ENCODE peak calls at places on chromosomes 16 and 17, in six cellular contexts. One of them, this sample, is unnamed.

GRCh38 chr17:75087558-75088453 is at the start of gene SLC16A5:
- DNase-seq in activated CD4-positive, CD25-positive, alpha-beta regulatory T cell: peak; percentile 45
- DNase-seq in germinal center: peak; percentile 33
- DNase-seq in HTR-8/SVneo: peak; percentile 97
- DNase-seq in fibroblast of pulmonary artery: peak; percentile 84
- DNase-seq in NCI-H1105 treated with DMSO at 0.1 percent for 48 hours: no peak
- DNase-seq in this sample: peak; percentile 43

GRCh38 chr17:16922386-16923096 is 49.4 kb downstream of the TNFRSF13B start:
- DNase-seq in activated CD4-positive, CD25-positive, alpha-beta regulatory T cell: no peak
- DNase-seq in germinal center: no peak
- DNase-seq in HTR-8/SVneo: no peak
- DNase-seq in fibroblast of pulmonary artery: no peak
- DNase-seq in NCI-H1105 treated with DMSO at 0.1 percent for 48 hours: no peak
- DNase-seq in this sample: no peak

GRCh38 chr17:229945-230235 is 48.4 kb upstream of the DOC2B start:
- DNase-seq in activated CD4-positive, CD25-positive, alpha-beta regulatory T cell: no peak
- DNase-seq in germinal center: no peak
- DNase-seq in HTR-8/SVneo: no peak
- DNase-seq in fibroblast of pulmonary artery: no peak
- DNase-seq in NCI-H1105 treated with DMSO at 0.1 percent for 48 hours: no peak
- DNase-seq in this sample: no peak

GRCh38 chr17:41451154-41451728 is 10.5 kb upstream of the KRT38 start:
- DNase-seq in activated CD4-positive, CD25-positive, alpha-beta regulatory T cell: no peak
- DNase-seq in germinal center: no peak
- DNase-seq in HTR-8/SVneo: no peak
- DNase-seq in fibroblast of pulmonary artery: peak; percentile 21
- DNase-seq in NCI-H1105 treated with DMSO at 0.1 percent for 48 hours: no peak
- DNase-seq in this sample: no peak

GRCh38 chr17:7589891-7590611 is at the start of gene SOX15:
- DNase-seq in activated CD4-positive, CD25-positive, alpha-beta regulatory T cell: no peak
- DNase-seq in germinal center: no peak
- DNase-seq in HTR-8/SVneo: no peak
- DNase-seq in fibroblast of pulmonary artery: no peak
- DNase-seq in NCI-H1105 treated with DMSO at 0.1 percent for 48 hours: peak; percentile 86
- DNase-seq in this sample: no peak

GRCh38 chr17:18006495-18007239 is 32.3 kb downstream of the ATPAF2 start:
- DNase-seq in activated CD4-positive, CD25-positive, alpha-beta regulatory T cell: no peak
- DNase-seq in germinal center: no peak
- DNase-seq in HTR-8/SVneo: no peak
- DNase-seq in fibroblast of pulmonary artery: no peak
- DNase-seq in NCI-H1105 treated with DMSO at 0.1 percent for 48 hours: no peak
- DNase-seq in this sample: no peak

GRCh38 chr17:40600486-40601046 is 35.3 kb upstream of the CCR7 start:
- DNase-seq in activated CD4-positive, CD25-positive, alpha-beta regulatory T cell: no peak
- DNase-seq in germinal center: no peak
- DNase-seq in HTR-8/SVneo: no peak
- DNase-seq in fibroblast of pulmonary artery: no peak
- DNase-seq in NCI-H1105 treated with DMSO at 0.1 percent for 48 hours: no peak
- DNase-seq in this sample: no peak

GRCh38 chr16:48133455-48134226 is 22.2 kb downstream of the ABCC12 start:
- DNase-seq in activated CD4-positive, CD25-positive, alpha-beta regulatory T cell: no peak
- DNase-seq in germinal center: no peak
- DNase-seq in HTR-8/SVneo: no peak
- DNase-seq in fibroblast of pulmonary artery: no peak
- DNase-seq in NCI-H1105 treated with DMSO at 0.1 percent for 48 hours: no peak
- DNase-seq in this sample: no peak

GRCh38 chr16:67399218-67399733 is 6.0 kb upstream of the TPPP3 start:
- DNase-seq in activated CD4-positive, CD25-positive, alpha-beta regulatory T cell: no peak
- DNase-seq in germinal center: peak; percentile 79
- DNase-seq in HTR-8/SVneo: no peak
- DNase-seq in fibroblast of pulmonary artery: no peak
- DNase-seq in NCI-H1105 treated with DMSO at 0.1 percent for 48 hours: no peak
- DNase-seq in this sample: no peak

GRCh38 chr16:15676506-15676905 is 26.5 kb downstream of the NDE1 start:
- DNase-seq in activated CD4-positive, CD25-positive, alpha-beta regulatory T cell: no peak
- DNase-seq in germinal center: no peak
- DNase-seq in HTR-8/SVneo: no peak
- DNase-seq in fibroblast of pulmonary artery: no peak
- DNase-seq in NCI-H1105 treated with DMSO at 0.1 percent for 48 hours: no peak
- DNase-seq in this sample: no peak

GRCh38 chr16:56190903-56191806 is at the start of gene GNAO1:
- DNase-seq in activated CD4-positive, CD25-positive, alpha-beta regulatory T cell: no peak
- DNase-seq in germinal center: peak; percentile 82
- DNase-seq in HTR-8/SVneo: peak; percentile 71
- DNase-seq in fibroblast of pulmonary artery: peak; percentile 56
- DNase-seq in NCI-H1105 treated with DMSO at 0.1 percent for 48 hours: peak; percentile 82
- DNase-seq in this sample: peak; percentile 10